ENCODE peak calls at places on chromosomes 1 and 21, in seven cellular contexts. D, L, N, E, C, T and J are unnamed samples.

GRCh38 chr1:119933397-119933796 is 37.1 kb upstream of the ADAM30 start:
- DNase-seq in D (no peak), L (no peak), N (no peak), E (no peak), C (no peak), T (no peak), J (no peak)

GRCh38 chr1:67429528-67430357 is 459 bp downstream of the SERBP1 start:
- DNase-seq in D (no peak), L (peak), N (peak), E (no peak), C (peak), T (peak), J (peak)

GRCh38 chr1:47558601-47559593 is 121.1 kb downstream of the FOXD2 start:
- DNase-seq in D (peak), L (no peak), N (no peak), E (no peak), C (no peak), T (no peak), J (no peak)

GRCh38 chr1:29390491-29391361 is 154.4 kb downstream of the PTPRU start:
- DNase-seq in D (no peak), L (no peak), N (no peak), E (no peak), C (no peak), T (no peak), J (no peak)

GRCh38 chr1:151839457-151840409 is at the start of gene C2CD4D:
- DNase-seq in D (peak), L (no peak), N (peak), E (no peak), C (peak), T (no peak), J (no peak)

GRCh38 chr21:39103689-39104088 is 79.6 kb downstream of the PSMG1 start:
- DNase-seq in D (no peak), L (peak), N (no peak), E (peak), C (no peak), T (peak), J (no peak)

GRCh38 chr1:201192478-201192804 is 1.8 kb downstream of the IGFN1 start:
- DNase-seq in D (no peak), L (no peak), N (no peak), E (no peak), C (no peak), T (no peak), J (no peak)

GRCh38 chr1:162753998-162754585 is 36.4 kb upstream of the HSD17B7 start:
- DNase-seq in D (no peak), L (no peak), N (no peak), E (no peak), C (no peak), T (no peak), J (no peak)

GRCh38 chr1:11845641-11846335 is 1.8 kb downstream of the NPPA start:
- DNase-seq in D (no peak), L (no peak), N (no peak), E (no peak), C (no peak), T (no peak), J (no peak)

GRCh38 chr1:228393268-228393699 is 13.4 kb downstream of the TRIM11 start:
- DNase-seq in D (peak), L (no peak), N (peak), E (peak), C (no peak), T (peak), J (no peak)

GRCh38 chr1:69312055-69312732 is 255.5 kb upstream of the LRRC7 start:
- DNase-seq in D (no peak), L (no peak), N (peak), E (no peak), C (no peak), T (no peak), J (no peak)

GRCh38 chr1:29416825-29417557 is 180.7 kb downstream of the PTPRU start:
- DNase-seq in D (no peak), L (no peak), N (no peak), E (no peak), C (no peak), T (no peak), J (no peak)

GRCh38 chr1:116921301-116921885 is 11.7 kb downstream of the PTGFRN start:
- DNase-seq in D (no peak), L (no peak), N (no peak), E (no peak), C (no peak), T (no peak), J (no peak)

GRCh38 chr1:177984761-177985160 is 14.9 kb upstream of the SEC16B start:
- DNase-seq in D (no peak), L (no peak), N (no peak), E (no peak), C (no peak), T (no peak), J (no peak)

GRCh38 chr1:218344814-218345672 is at the start of gene TGFB2:
- DNase-seq in D (no peak), L (peak), N (no peak), E (no peak), C (peak), T (peak), J (peak)

GRCh38 chr1:208060495-208060894 is 149.6 kb upstream of the CD34 start:
- DNase-seq in D (no peak), L (no peak), N (no peak), E (no peak), C (no peak), T (no peak), J (no peak)

GRCh38 chr1:8017495-8018310 is 8.4 kb downstream of the ERRFI1 start:
- DNase-seq in D (no peak), L (no peak), N (no peak), E (no peak), C (no peak), T (no peak), J (no peak)

GRCh38 chr1:16888806-16889178 is 7.0 kb upstream of the RNU1-2 start:
- DNase-seq in D (peak), L (no peak), N (peak), E (no peak), C (no peak), T (peak), J (no peak)

GRCh38 chr1:69688178-69688577 is 120.5 kb downstream of the LRRC7 start:
- DNase-seq in D (no peak), L (no peak), N (no peak), E (no peak), C (no peak), T (no peak), J (no peak)

GRCh38 chr1:112849967-112850641 is 105.9 kb downstream of the SLC16A1 start:
- DNase-seq in D (no peak), L (no peak), N (no peak), E (no peak), C (no peak), T (no peak), J (no peak)

GRCh38 chr1:53895421-53895820 is 1.4 kb downstream of the DIO1 start:
- DNase-seq in D (no peak), L (no peak), N (no peak), E (no peak), C (no peak), T (no peak), J (no peak)

GRCh38 chr21:45378258-45378966 is 26.6 kb upstream of the COL18A1 start:
- DNase-seq in D (no peak), L (no peak), N (peak), E (no peak), C (no peak), T (peak), J (peak)

GRCh38 chr1:13878001-13878400 is 178.0 kb downstream of the PRDM2 start:
- DNase-seq in D (no peak), L (no peak), N (no peak), E (no peak), C (no peak), T (no peak), J (no peak)

GRCh38 chr1:184900507-184900906 is 73.8 kb downstream of the NIBAN1 start:
- DNase-seq in D (no peak), L (no peak), N (no peak), E (no peak), C (no peak), T (no peak), J (no peak)

GRCh38 chr1:31765516-31765915 is 1.4 kb upstream of the ADGRB2 start:
- DNase-seq in D (no peak), L (no peak), N (no peak), E (no peak), C (no peak), T (no peak), J (no peak)

GRCh38 chr1:7455796-7456568 is 315.1 kb upstream of the VAMP3 start:
- DNase-seq in D (no peak), L (no peak), N (no peak), E (no peak), C (no peak), T (no peak), J (no peak)

GRCh38 chr21:25515484-25516405 is 91.5 kb downstream of the MRPL39 start:
- DNase-seq in D (no peak), L (no peak), N (no peak), E (peak), C (no peak), T (no peak), J (no peak)

GRCh38 chr1:5949074-5949760 is 43.0 kb downstream of the NPHP4 start:
- DNase-seq in D (no peak), L (no peak), N (no peak), E (no peak), C (no peak), T (no peak), J (no peak)